ENCODE peak calls at places on chromosomes 16 and 17, in seven cellular contexts. A is A549, Z is body of pancreas, Y is uterus, E is BJ, X is GM23338, P is epithelial cell of proximal tubule. N is an unnamed sample.

GRCh38 chr17:76452646-76453430 is at the start of gene UBE2O:
- DNase-seq in A (peak; percentile 94), Z (peak; percentile 86), Y (peak; percentile 71), E (no peak), X (peak; percentile 99), P (no peak), N (peak; percentile 90)

GRCh38 chr16:56634715-56635440 is 2.4 kb downstream of the MT1M start:
- DNase-seq in A (no peak), Z (no peak), Y (no peak), E (no peak), X (peak; percentile 46), P (no peak), N (no peak)

GRCh38 chr17:38896373-38896954 is 26.6 kb downstream of the LASP1 start:
- DNase-seq in A (no peak), Z (no peak), Y (no peak), E (no peak), X (peak; percentile 63), P (no peak), N (no peak)

GRCh38 chr17:71363661-71364060 is 757.2 kb upstream of the SOX9 start:
- DNase-seq in A (no peak), Z (no peak), Y (no peak), E (no peak), X (no peak), P (peak; percentile 12), N (no peak)

GRCh38 chr16:84220851-84221250 is 19.0 kb downstream of the KCNG4 start:
- DNase-seq in A (no peak), Z (no peak), Y (no peak), E (no peak), X (no peak), P (no peak), N (no peak)

GRCh38 chr17:77884019-77884418 is 74.5 kb upstream of the TNRC6C start:
- DNase-seq in A (no peak), Z (no peak), Y (no peak), E (no peak), X (peak; percentile 78), P (no peak), N (no peak)

GRCh38 chr17:75594499-75595283 is 7.1 kb downstream of the MYO15B start:
- DNase-seq in A (peak; percentile 48), Z (no peak), Y (no peak), E (no peak), X (no peak), P (no peak), N (no peak)

GRCh38 chr17:72403713-72404209 is 282.9 kb downstream of the SOX9 start:
- DNase-seq in A (peak; percentile 68), Z (no peak), Y (no peak), E (no peak), X (no peak), P (no peak), N (no peak)

DNA sequence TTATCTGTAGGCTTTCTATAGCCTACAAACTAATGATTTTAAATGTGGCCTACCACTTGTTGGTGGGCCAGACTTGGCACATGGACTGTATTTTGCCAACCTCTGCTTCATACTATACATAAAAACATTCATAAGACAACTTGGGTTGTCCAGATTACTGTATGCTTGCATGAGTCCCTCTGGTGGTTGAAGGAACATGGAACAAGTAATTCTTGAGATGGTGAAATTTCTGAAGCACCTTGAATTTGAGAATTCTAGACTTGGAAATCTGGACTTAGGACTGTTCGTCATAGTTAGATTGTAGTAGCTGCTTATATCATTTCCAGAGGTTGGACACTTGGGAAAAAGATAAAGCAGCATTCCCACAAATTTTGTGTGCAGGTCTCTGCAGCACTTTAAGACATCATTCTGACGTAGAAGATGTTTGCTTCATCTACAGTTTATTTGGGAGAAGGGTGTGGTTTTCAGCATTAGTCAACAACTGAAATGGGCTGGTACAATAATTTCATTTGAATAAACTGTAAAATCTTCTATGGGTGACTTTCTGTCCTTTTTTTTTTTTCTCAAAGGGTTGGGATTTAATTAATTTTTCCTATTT is 31.2 kb downstream of the NFATC3 start:
- DNase-seq in A (peak; percentile 61), Z (no peak), Y (no peak), E (no peak), X (no peak), P (no peak), N (no peak)
- TF ChIP-seq CTCF in A (peak; percentile 47), Z (no peak), Y (peak; percentile 29), E (peak; percentile 57), X (peak; percentile 50), P (peak; percentile 70), N (peak; percentile 55)

GRCh38 chr16:2449118-2449517 is 10.8 kb upstream of the TEDC2 start:
- DNase-seq in A (no peak), Z (no peak), Y (no peak), E (no peak), X (no peak), P (no peak), N (no peak)

GRCh38 chr16:2452650-2453049 is 7.3 kb upstream of the TEDC2 start:
- DNase-seq in A (no peak), Z (no peak), Y (no peak), E (no peak), X (no peak), P (no peak), N (no peak)

GRCh38 chr16:2450535-2450934 is 9.4 kb upstream of the TEDC2 start:
- DNase-seq in A (no peak), Z (no peak), Y (no peak), E (no peak), X (no peak), P (no peak), N (no peak)

GRCh38 chr16:2450975-2451381 is 8.9 kb upstream of the TEDC2 start:
- DNase-seq in A (no peak), Z (no peak), Y (no peak), E (no peak), X (no peak), P (no peak), N (no peak)

GRCh38 chr16:2451851-2452320 is 8.0 kb upstream of the TEDC2 start:
- DNase-seq in A (no peak), Z (no peak), Y (no peak), E (no peak), X (no peak), P (no peak), N (no peak)
- H3K4me3 ChIP-seq in A (no peak overlapping the region), Z (no peak overlapping the region), Y (no peak overlapping the region), E (no peak overlapping the region), X (no peak overlapping the region), P (no peak overlapping the region), N (no peak overlapping the region)

DNA sequence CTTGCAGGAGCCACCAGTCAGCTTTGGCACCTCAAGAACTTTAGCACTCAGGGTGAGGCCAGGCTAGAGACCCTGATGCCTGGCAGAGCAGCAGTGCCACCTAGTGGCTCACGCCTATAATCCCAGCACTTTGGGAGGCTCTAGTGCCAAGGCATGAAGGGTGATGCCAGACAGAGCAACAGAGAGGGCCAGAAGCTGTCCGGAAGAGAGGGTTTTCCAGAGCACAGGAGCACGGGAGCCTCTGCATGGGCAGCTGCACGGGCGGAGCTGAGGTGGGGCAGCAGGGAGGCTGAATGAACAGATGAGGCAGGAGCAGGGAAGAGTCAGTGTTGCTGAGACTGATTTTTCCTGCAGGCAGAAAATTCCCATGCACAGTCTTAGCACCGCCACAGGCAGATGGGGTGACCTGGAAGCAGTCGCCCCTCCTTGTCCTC is 38.9 kb downstream of the MYH3 start:
- DNase-seq in A (peak; percentile 85), Z (peak; percentile 69), Y (peak; percentile 40), E (no peak), X (peak; percentile 92), P (no peak), N (peak; percentile 39)
- TF ChIP-seq CTCF in A (peak; percentile 95), Z (peak; percentile 78), Y (peak; percentile 64), E (peak; percentile 95), X (peak; percentile 97), P (peak; percentile 97), N (peak; percentile 87)

GRCh38 chr17:1559743-1560581 is 2.6 kb downstream of the PITPNA start:
- DNase-seq in A (no peak), Z (no peak), Y (no peak), E (no peak), X (no peak), P (no peak), N (no peak)
- H3K4me3 ChIP-seq in A (no peak overlapping the region), Z (no peak overlapping the region), Y (no peak overlapping the region), E (no peak overlapping the region), X (no peak overlapping the region), P (peak overlapping the region; percentile 9), N (no peak overlapping the region)

DNA sequence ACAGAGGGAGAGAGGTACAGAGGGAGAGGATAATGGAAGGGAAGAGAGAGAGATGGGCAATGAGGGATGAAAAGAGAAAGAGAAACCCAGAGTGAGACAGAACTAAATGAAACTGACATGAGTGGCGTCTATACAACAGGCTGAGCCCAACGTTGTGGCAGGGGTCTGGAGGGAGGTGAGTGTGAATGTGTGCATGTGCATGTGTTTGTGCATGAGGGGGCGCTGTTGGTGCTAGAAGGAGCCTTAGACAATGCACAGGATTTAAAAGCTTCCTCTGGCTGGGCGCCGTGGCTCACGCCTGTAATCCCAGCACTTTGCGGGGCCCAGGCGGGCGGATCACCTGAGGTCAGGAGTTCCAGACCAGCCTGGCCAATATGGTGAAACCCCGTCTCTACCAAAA is 454.8 kb upstream of the CDH11 start:
- DNase-seq in A (no peak), Z (no peak), Y (no peak), E (no peak), X (peak; percentile 87), P (no peak), N (no peak)
- TF ChIP-seq CTCF in A (no peak), Z (no peak), Y (no peak), E (no peak), X (peak; percentile 70), P (no peak), N (peak; percentile 17)

GRCh38 chr17:28723159-28723835 is 2.7 kb downstream of the TLCD1 start:
- DNase-seq in A (no peak), Z (no peak), Y (no peak), E (no peak), X (no peak), P (no peak), N (no peak)
- H3K4me3 ChIP-seq in A (peak overlapping the region; percentile 77), Z (no peak overlapping the region), Y (no peak overlapping the region), E (no peak overlapping the region), X (peak overlapping the region; percentile 98), P (no peak overlapping the region), N (no peak overlapping the region)

N was measured in left ventricle myocardium inferior.